ENCODE peak calls at places on chromosomes 13 and 19, in four cellular contexts. One of them, this sample, is unnamed.

GRCh38 chr13:49046534-49046933 is 70.8 kb downstream of the FNDC3A start:
- DNase-seq in A549: no peak
- DNase-seq in HepG2: no peak
- DNase-seq in GM12878: no peak
- DNase-seq in this sample: no peak

GRCh38 chr19:46958542-46958941 is 61.1 kb upstream of the NPAS1 start:
- DNase-seq in A549: no peak
- DNase-seq in GM12878: no peak
- DNase-seq in HepG2: peak
- DNase-seq in this sample: peak

GRCh38 chr13:109465151-109465550 is 321.2 kb downstream of the IRS2 start:
- DNase-seq in GM12878: no peak
- DNase-seq in A549: no peak
- DNase-seq in HepG2: no peak
- DNase-seq in this sample: no peak

GRCh38 chr13:98480915-98481510 is 95.9 kb downstream of the STK24 start:
- DNase-seq in GM12878: no peak
- DNase-seq in HepG2: no peak
- DNase-seq in A549: no peak
- DNase-seq in this sample: peak

GRCh38 chr13:91174886-91175501 is 172.5 kb upstream of the MIR17HG start:
- DNase-seq in HepG2: no peak
- DNase-seq in GM12878: no peak
- DNase-seq in A549: no peak
- DNase-seq in this sample: no peak

GRCh38 chr19:18122860-18123795 is 25.6 kb downstream of the MAST3 start:
- DNase-seq in GM12878: no peak
- DNase-seq in A549: no peak
- DNase-seq in HepG2: no peak
- DNase-seq in this sample: no peak

GRCh38 chr19:47756627-47756929 is 11.2 kb downstream of the NOP53 start:
- DNase-seq in GM12878: no peak
- DNase-seq in A549: no peak
- DNase-seq in HepG2: no peak
- DNase-seq in this sample: no peak

GRCh38 chr13:101415358-101416174 is 742 bp downstream of the NALCN start:
- DNase-seq in GM12878: no peak
- DNase-seq in A549: no peak
- DNase-seq in HepG2: no peak
- DNase-seq in this sample: no peak

GRCh38 chr19:39941615-39942507 is 7.4 kb upstream of the FCGBP start:
- DNase-seq in HepG2: no peak
- DNase-seq in GM12878: peak
- DNase-seq in A549: no peak
- DNase-seq in this sample: no peak

GRCh38 chr13:89554801-89555200 is 1792.7 kb upstream of the MIR17HG start:
- DNase-seq in A549: no peak
- DNase-seq in GM12878: no peak
- DNase-seq in HepG2: peak
- DNase-seq in this sample: no peak

GRCh38 chr13:18948664-18949488 is 232.7 kb downstream of the TUBA3C start:
- DNase-seq in GM12878: no peak
- DNase-seq in HepG2: no peak
- DNase-seq in A549: no peak
- DNase-seq in this sample: no peak

GRCh38 chr19:1522061-1522460 is 1.8 kb upstream of the PLK5 start:
- DNase-seq in GM12878: no peak
- DNase-seq in A549: no peak
- DNase-seq in HepG2: no peak
- DNase-seq in this sample: no peak

GRCh38 chr19:50909240-50910070 is 1.7 kb downstream of the KLK4 start:
- DNase-seq in HepG2: peak
- DNase-seq in A549: peak
- DNase-seq in GM12878: no peak
- DNase-seq in this sample: peak

GRCh38 chr13:49116873-49117272 is 103.3 kb upstream of the MLNR start:
- DNase-seq in HepG2: no peak
- DNase-seq in GM12878: no peak
- DNase-seq in A549: no peak
- DNase-seq in this sample: no peak

GRCh38 chr13:113120300-113121182 is 2.1 kb upstream of the F10 start:
- DNase-seq in A549: no peak
- DNase-seq in GM12878: no peak
- DNase-seq in HepG2: no peak
- DNase-seq in this sample: no peak

GRCh38 chr13:25225970-25226369 is 53.9 kb upstream of the AMER2 start:
- DNase-seq in A549: no peak
- DNase-seq in GM12878: no peak
- DNase-seq in HepG2: no peak
- DNase-seq in this sample: no peak

GRCh38 chr19:43495082-43495481 is 9.5 kb downstream of the PHLDB3 start:
- DNase-seq in HepG2: no peak
- DNase-seq in GM12878: no peak
- DNase-seq in A549: no peak
- DNase-seq in this sample: no peak

GRCh38 chr13:90891329-90891728 is 456.2 kb upstream of the MIR17HG start:
- DNase-seq in GM12878: no peak
- DNase-seq in A549: no peak
- DNase-seq in HepG2: no peak
- DNase-seq in this sample: no peak

GRCh38 chr13:84609716-84610115 is 727.4 kb upstream of the SLITRK1 start:
- DNase-seq in A549: no peak
- DNase-seq in HepG2: no peak
- DNase-seq in GM12878: no peak
- DNase-seq in this sample: no peak

GRCh38 chr19:35063940-35064818 is 22.7 kb downstream of the HPN start:
- DNase-seq in HepG2: no peak
- DNase-seq in A549: no peak
- DNase-seq in GM12878: no peak
- DNase-seq in this sample: no peak

GRCh38 chr13:31733709-31734108 is 5.6 kb upstream of the RXFP2 start:
- DNase-seq in GM12878: no peak
- DNase-seq in HepG2: no peak
- DNase-seq in A549: no peak
- DNase-seq in this sample: no peak

GRCh38 chr13:80458546-80458945 is 117.6 kb upstream of the SPRY2 start:
- DNase-seq in HepG2: no peak
- DNase-seq in GM12878: no peak
- DNase-seq in A549: no peak
- DNase-seq in this sample: no peak

GRCh38 chr19:39319892-39320168 is 833 bp downstream of the LRFN1 start:
- DNase-seq in A549: no peak
- DNase-seq in GM12878: no peak
- DNase-seq in HepG2: no peak
- DNase-seq in this sample: no peak

GRCh38 chr19:34832581-34833112 is 59.6 kb upstream of the ZNF599 start:
- DNase-seq in A549: no peak
- DNase-seq in GM12878: no peak
- DNase-seq in HepG2: no peak
- DNase-seq in this sample: no peak

GRCh38 chr19:49589391-49589790 is 1.6 kb upstream of the PRR12 start:
- DNase-seq in A549: no peak
- DNase-seq in GM12878: no peak
- DNase-seq in HepG2: no peak
- DNase-seq in this sample: no peak

GRCh38 chr13:34671136-34671535 is 270.9 kb upstream of the NBEA start:
- DNase-seq in HepG2: no peak
- DNase-seq in GM12878: no peak
- DNase-seq in A549: no peak
- DNase-seq in this sample: no peak

GRCh38 chr19:13859361-13859880 is 17.5 kb upstream of the NANOS3 start:
- DNase-seq in GM12878: no peak
- DNase-seq in A549: no peak
- DNase-seq in HepG2: no peak
- DNase-seq in this sample: peak

GRCh38 chr13:110414283-110414682 is 107.2 kb downstream of the COL4A2 start:
- DNase-seq in A549: no peak
- DNase-seq in HepG2: no peak
- DNase-seq in GM12878: no peak
- DNase-seq in this sample: no peak

GRCh38 chr13:101116826-101117225 is 299.5 kb downstream of the NALCN start:
- DNase-seq in A549: no peak
- DNase-seq in HepG2: no peak
- DNase-seq in GM12878: no peak
- DNase-seq in this sample: no peak

GRCh38 chr19:14550201-14550754 is 20.9 kb downstream of the TECR start:
- DNase-seq in GM12878: no peak
- DNase-seq in HepG2: no peak
- DNase-seq in A549: no peak
- DNase-seq in this sample: peak

GRCh38 chr13:29523199-29523931 is 72.1 kb downstream of the SLC7A1 start:
- DNase-seq in GM12878: no peak
- DNase-seq in A549: no peak
- DNase-seq in HepG2: no peak
- DNase-seq in this sample: no peak

GRCh38 chr13:41506312-41506711 is 49.0 kb downstream of the RGCC start:
- DNase-seq in A549: no peak
- DNase-seq in HepG2: no peak
- DNase-seq in GM12878: no peak
- DNase-seq in this sample: no peak

GRCh38 chr13:41502676-41503075 is 45.3 kb downstream of the RGCC start:
- DNase-seq in GM12878: peak
- DNase-seq in HepG2: no peak
- DNase-seq in A549: no peak
- DNase-seq in this sample: no peak

GRCh38 chr13:41503386-41503785 is 46.0 kb downstream of the RGCC start:
- DNase-seq in HepG2: no peak
- DNase-seq in A549: no peak
- DNase-seq in GM12878: no peak
- DNase-seq in this sample: no peak

GRCh38 chr13:41502021-41502420 is 44.7 kb downstream of the RGCC start:
- DNase-seq in A549: no peak
- DNase-seq in HepG2: no peak
- DNase-seq in GM12878: no peak
- DNase-seq in this sample: no peak

GRCh38 chr13:41505209-41505835 is 48.0 kb downstream of the RGCC start:
- DNase-seq in HepG2: no peak
- DNase-seq in GM12878: no peak
- DNase-seq in A549: no peak
- DNase-seq in this sample: no peak
- TF ChIP-seq POLR2AphosphoS2 in HepG2: no peak
- TF ChIP-seq POLR2AphosphoS2 in GM12878: no peak
- TF ChIP-seq POLR2AphosphoS2 in A549: no peak
- TF ChIP-seq POLR2AphosphoS2 in this sample: no peak

GRCh38 chr19:3508771-3509535 is 2.8 kb downstream of the FZR1 start:
- DNase-seq in GM12878: no peak
- DNase-seq in HepG2: no peak
- DNase-seq in A549: no peak
- DNase-seq in this sample: peak
- TF ChIP-seq RFX5 in GM12878: no peak
- TF ChIP-seq RFX5 in HepG2: no peak
- TF ChIP-seq RFX5 in A549: no peak
- TF ChIP-seq RFX5 in this sample: no peak

GRCh38 chr13:77139311-77139710 is 112.4 kb upstream of the FBXL3 start:
- DNase-seq in HepG2: no peak
- DNase-seq in GM12878: no peak
- DNase-seq in A549: no peak
- DNase-seq in this sample: no peak

GRCh38 chr13:77138813-77139212 is 111.9 kb upstream of the FBXL3 start:
- DNase-seq in HepG2: no peak
- DNase-seq in GM12878: no peak
- DNase-seq in A549: no peak
- DNase-seq in this sample: no peak

DNA sequence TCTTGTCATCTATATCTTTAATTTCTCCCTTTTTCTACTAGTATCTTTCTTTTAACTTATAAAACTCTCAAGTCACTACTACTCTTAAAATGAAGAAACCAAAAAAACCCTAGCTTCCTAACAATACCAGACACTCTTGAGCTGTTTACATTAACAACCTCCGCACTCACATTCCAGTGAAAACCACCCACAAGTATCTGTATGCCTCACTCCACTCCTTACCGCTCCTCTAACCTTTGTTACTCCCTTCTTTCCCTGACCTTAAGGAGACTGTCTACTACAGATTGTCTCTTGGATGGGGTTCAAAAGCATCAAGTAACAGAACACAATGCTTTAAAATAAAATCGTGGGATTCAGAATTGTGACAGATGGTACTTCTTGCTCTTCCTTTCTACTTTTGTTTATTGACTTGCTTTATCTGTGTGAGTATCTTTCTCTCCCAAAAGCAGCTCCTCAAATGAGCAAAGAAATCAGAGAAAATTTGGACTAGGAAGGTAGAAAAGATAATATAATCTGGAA is 110.0 kb upstream of the FBXL3 start:
- DNase-seq in HepG2: no peak
- DNase-seq in A549: no peak
- DNase-seq in GM12878: no peak
- DNase-seq in this sample: no peak
- TF ChIP-seq POLR2AphosphoS2 in HepG2: no peak
- TF ChIP-seq POLR2AphosphoS2 in A549: no peak
- TF ChIP-seq POLR2AphosphoS2 in GM12878: no peak
- TF ChIP-seq POLR2AphosphoS2 in this sample: no peak

GRCh38 chr13:93476175-93476574 is 249.6 kb downstream of the GPC6 start:
- DNase-seq in HepG2: peak
- DNase-seq in GM12878: no peak
- DNase-seq in A549: no peak
- DNase-seq in this sample: no peak

GRCh38 chr13:93477238-93477637 is 250.6 kb downstream of the GPC6 start:
- DNase-seq in HepG2: no peak
- DNase-seq in A549: no peak
- DNase-seq in GM12878: no peak
- DNase-seq in this sample: no peak

GRCh38 chr13:93472897-93473296 is 246.3 kb downstream of the GPC6 start:
- DNase-seq in HepG2: no peak
- DNase-seq in GM12878: no peak
- DNase-seq in A549: no peak
- DNase-seq in this sample: no peak

GRCh38 chr13:93472296-93472695 is 245.7 kb downstream of the GPC6 start:
- DNase-seq in A549: no peak
- DNase-seq in GM12878: no peak
- DNase-seq in HepG2: no peak
- DNase-seq in this sample: no peak

DNA sequence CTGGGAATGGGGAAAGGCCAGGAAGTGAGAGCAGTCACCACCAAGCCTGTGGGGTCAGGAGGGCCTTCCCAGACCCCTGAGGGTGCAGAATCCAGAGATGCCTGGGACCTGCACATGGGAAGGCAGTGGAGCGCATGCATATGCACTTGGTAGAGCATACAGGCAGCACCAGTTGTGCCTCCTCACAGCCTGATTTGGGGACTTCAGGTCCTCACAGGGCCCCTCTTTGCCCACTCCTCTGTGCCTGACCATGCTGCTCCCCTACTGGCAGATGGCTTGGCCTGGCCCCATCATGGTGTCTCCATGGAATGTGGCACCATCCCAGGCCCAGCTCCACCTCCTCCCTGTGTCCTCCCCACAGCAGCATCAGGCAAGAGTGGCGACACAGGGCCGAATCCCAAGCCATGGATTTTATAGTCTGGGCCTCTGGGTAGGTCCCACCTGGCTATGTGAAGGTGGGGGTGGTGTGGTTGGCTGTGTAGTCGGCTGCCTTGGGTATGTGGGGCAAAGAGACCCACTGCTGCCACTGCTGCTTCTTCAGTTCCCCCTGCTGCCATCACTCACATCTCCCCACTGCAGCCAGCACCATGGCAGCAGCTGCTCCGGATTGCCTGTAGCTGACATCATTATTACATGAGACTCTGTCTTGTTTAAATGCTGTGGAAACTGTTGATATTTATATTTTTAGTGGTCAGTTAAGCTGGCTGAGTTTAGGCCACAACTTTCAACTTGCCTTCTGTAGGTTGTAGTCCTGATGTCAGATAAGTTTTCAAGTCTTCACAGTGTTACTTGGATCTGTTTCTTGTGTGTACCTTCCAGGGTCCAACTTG is 247.0 kb downstream of the GPC6 start:
- DNase-seq in GM12878: no peak
- DNase-seq in HepG2: no peak
- DNase-seq in A549: no peak
- DNase-seq in this sample: no peak
- TF ChIP-seq RFX5 in GM12878: no peak
- TF ChIP-seq RFX5 in HepG2: no peak
- TF ChIP-seq RFX5 in A549: no peak
- TF ChIP-seq RFX5 in this sample: no peak

This sample was measured in K562.